ENCODE peak calls at places on chromosomes 13 and 19, in four cellular contexts. One of them, this sample, is unnamed.

GRCh38 chr19:12872941-12873890 is 8.0 kb downstream of the DNASE2 start:
- DNase-seq in T-helper 17 cell: peak
- DNase-seq in stimulated activated CD4-positive, alpha-beta T cell treated with anti-CD3 and anti-CD28 coated beads, TNF-alpha, amount 100 ng/mL, for 4 hours: no peak
- DNase-seq in mammary epithelial cell: peak
- DNase-seq in this sample: peak

GRCh38 chr19:794989-795658 is 2.1 kb upstream of the PTBP1 start:
- DNase-seq in T-helper 17 cell: no peak
- DNase-seq in stimulated activated CD4-positive, alpha-beta T cell treated with anti-CD3 and anti-CD28 coated beads, TNF-alpha, amount 100 ng/mL, for 4 hours: no peak
- DNase-seq in mammary epithelial cell: no peak
- DNase-seq in this sample: no peak

GRCh38 chr19:7931221-7932061 is 5.5 kb upstream of the CTXN1 start:
- DNase-seq in T-helper 17 cell: no peak
- DNase-seq in stimulated activated CD4-positive, alpha-beta T cell treated with anti-CD3 and anti-CD28 coated beads, TNF-alpha, amount 100 ng/mL, for 4 hours: no peak
- DNase-seq in mammary epithelial cell: no peak
- DNase-seq in this sample: no peak

GRCh38 chr13:49023441-49023840 is 47.7 kb downstream of the FNDC3A start:
- DNase-seq in T-helper 17 cell: no peak
- DNase-seq in stimulated activated CD4-positive, alpha-beta T cell treated with anti-CD3 and anti-CD28 coated beads, TNF-alpha, amount 100 ng/mL, for 4 hours: no peak
- DNase-seq in mammary epithelial cell: peak
- DNase-seq in this sample: peak

GRCh38 chr19:18543814-18544475 is 572 bp upstream of the FKBP8 start:
- DNase-seq in T-helper 17 cell: peak
- DNase-seq in stimulated activated CD4-positive, alpha-beta T cell treated with anti-CD3 and anti-CD28 coated beads, TNF-alpha, amount 100 ng/mL, for 4 hours: peak
- DNase-seq in mammary epithelial cell: peak
- DNase-seq in this sample: peak

GRCh38 chr13:20231839-20232555 is at the start of gene GJB6:
- DNase-seq in T-helper 17 cell: no peak
- DNase-seq in stimulated activated CD4-positive, alpha-beta T cell treated with anti-CD3 and anti-CD28 coated beads, TNF-alpha, amount 100 ng/mL, for 4 hours: no peak
- DNase-seq in mammary epithelial cell: peak
- DNase-seq in this sample: no peak

GRCh38 chr13:109412232-109412935 is 374.0 kb downstream of the IRS2 start:
- DNase-seq in T-helper 17 cell: no peak
- DNase-seq in stimulated activated CD4-positive, alpha-beta T cell treated with anti-CD3 and anti-CD28 coated beads, TNF-alpha, amount 100 ng/mL, for 4 hours: no peak
- DNase-seq in mammary epithelial cell: no peak
- DNase-seq in this sample: peak

GRCh38 chr19:13843104-13843921 is 33.6 kb upstream of the NANOS3 start:
- DNase-seq in T-helper 17 cell: no peak
- DNase-seq in stimulated activated CD4-positive, alpha-beta T cell treated with anti-CD3 and anti-CD28 coated beads, TNF-alpha, amount 100 ng/mL, for 4 hours: no peak
- DNase-seq in mammary epithelial cell: peak
- DNase-seq in this sample: peak

GRCh38 chr19:8387688-8388611 is 2.2 kb upstream of the RAB11B start:
- DNase-seq in T-helper 17 cell: no peak
- DNase-seq in stimulated activated CD4-positive, alpha-beta T cell treated with anti-CD3 and anti-CD28 coated beads, TNF-alpha, amount 100 ng/mL, for 4 hours: no peak
- DNase-seq in mammary epithelial cell: no peak
- DNase-seq in this sample: peak

GRCh38 chr13:53126803-53127202 is 98.2 kb downstream of the OLFM4 start:
- DNase-seq in T-helper 17 cell: no peak
- DNase-seq in stimulated activated CD4-positive, alpha-beta T cell treated with anti-CD3 and anti-CD28 coated beads, TNF-alpha, amount 100 ng/mL, for 4 hours: no peak
- DNase-seq in mammary epithelial cell: no peak
- DNase-seq in this sample: no peak

GRCh38 chr19:39929750-39930149 is 4.7 kb downstream of the FCGBP start:
- DNase-seq in T-helper 17 cell: no peak
- DNase-seq in stimulated activated CD4-positive, alpha-beta T cell treated with anti-CD3 and anti-CD28 coated beads, TNF-alpha, amount 100 ng/mL, for 4 hours: no peak
- DNase-seq in mammary epithelial cell: no peak
- DNase-seq in this sample: no peak

GRCh38 chr13:34567558-34567957 is 374.5 kb upstream of the NBEA start:
- DNase-seq in T-helper 17 cell: no peak
- DNase-seq in stimulated activated CD4-positive, alpha-beta T cell treated with anti-CD3 and anti-CD28 coated beads, TNF-alpha, amount 100 ng/mL, for 4 hours: no peak
- DNase-seq in mammary epithelial cell: no peak
- DNase-seq in this sample: no peak

GRCh38 chr13:98476538-98476966 is 100.4 kb downstream of the STK24 start:
- DNase-seq in T-helper 17 cell: peak
- DNase-seq in stimulated activated CD4-positive, alpha-beta T cell treated with anti-CD3 and anti-CD28 coated beads, TNF-alpha, amount 100 ng/mL, for 4 hours: peak
- DNase-seq in mammary epithelial cell: peak
- DNase-seq in this sample: peak

GRCh38 chr13:100209857-100210580 is 121.1 kb downstream of the PCCA start:
- DNase-seq in T-helper 17 cell: no peak
- DNase-seq in stimulated activated CD4-positive, alpha-beta T cell treated with anti-CD3 and anti-CD28 coated beads, TNF-alpha, amount 100 ng/mL, for 4 hours: no peak
- DNase-seq in mammary epithelial cell: peak
- DNase-seq in this sample: peak

GRCh38 chr13:20990910-20991525 is 70.4 kb downstream of the LATS2 start:
- DNase-seq in T-helper 17 cell: no peak
- DNase-seq in stimulated activated CD4-positive, alpha-beta T cell treated with anti-CD3 and anti-CD28 coated beads, TNF-alpha, amount 100 ng/mL, for 4 hours: no peak
- DNase-seq in mammary epithelial cell: no peak
- DNase-seq in this sample: no peak

GRCh38 chr19:3323026-3323425 is 43.4 kb upstream of the NFIC start:
- DNase-seq in T-helper 17 cell: no peak
- DNase-seq in stimulated activated CD4-positive, alpha-beta T cell treated with anti-CD3 and anti-CD28 coated beads, TNF-alpha, amount 100 ng/mL, for 4 hours: no peak
- DNase-seq in mammary epithelial cell: no peak
- DNase-seq in this sample: no peak

GRCh38 chr13:36882829-36883390 is 37.1 kb downstream of the SMAD9 start:
- DNase-seq in T-helper 17 cell: no peak
- DNase-seq in stimulated activated CD4-positive, alpha-beta T cell treated with anti-CD3 and anti-CD28 coated beads, TNF-alpha, amount 100 ng/mL, for 4 hours: no peak
- DNase-seq in mammary epithelial cell: no peak
- DNase-seq in this sample: no peak

GRCh38 chr19:46482645-46483044 is 11.3 kb upstream of the PNMA8A start:
- DNase-seq in T-helper 17 cell: no peak
- DNase-seq in stimulated activated CD4-positive, alpha-beta T cell treated with anti-CD3 and anti-CD28 coated beads, TNF-alpha, amount 100 ng/mL, for 4 hours: no peak
- DNase-seq in mammary epithelial cell: peak
- DNase-seq in this sample: no peak

GRCh38 chr19:57348136-57348535 is 2.9 kb upstream of the ZNF304 start:
- DNase-seq in T-helper 17 cell: no peak
- DNase-seq in stimulated activated CD4-positive, alpha-beta T cell treated with anti-CD3 and anti-CD28 coated beads, TNF-alpha, amount 100 ng/mL, for 4 hours: no peak
- DNase-seq in mammary epithelial cell: peak
- DNase-seq in this sample: no peak

GRCh38 chr19:3413796-3414327 is 47.5 kb downstream of the NFIC start:
- DNase-seq in T-helper 17 cell: no peak
- DNase-seq in stimulated activated CD4-positive, alpha-beta T cell treated with anti-CD3 and anti-CD28 coated beads, TNF-alpha, amount 100 ng/mL, for 4 hours: no peak
- DNase-seq in mammary epithelial cell: no peak
- DNase-seq in this sample: no peak

GRCh38 chr19:8148410-8149231 is 771 bp downstream of the FBN3 start:
- DNase-seq in T-helper 17 cell: no peak
- DNase-seq in stimulated activated CD4-positive, alpha-beta T cell treated with anti-CD3 and anti-CD28 coated beads, TNF-alpha, amount 100 ng/mL, for 4 hours: no peak
- DNase-seq in mammary epithelial cell: no peak
- DNase-seq in this sample: peak

GRCh38 chr19:42286349-42287016 is 15.4 kb upstream of the PRR19 start:
- DNase-seq in T-helper 17 cell: no peak
- DNase-seq in stimulated activated CD4-positive, alpha-beta T cell treated with anti-CD3 and anti-CD28 coated beads, TNF-alpha, amount 100 ng/mL, for 4 hours: no peak
- DNase-seq in mammary epithelial cell: no peak
- DNase-seq in this sample: no peak

GRCh38 chr13:51764184-51765141 is 39.5 kb downstream of the DHRS12 start:
- DNase-seq in T-helper 17 cell: peak
- DNase-seq in stimulated activated CD4-positive, alpha-beta T cell treated with anti-CD3 and anti-CD28 coated beads, TNF-alpha, amount 100 ng/mL, for 4 hours: peak
- DNase-seq in mammary epithelial cell: no peak
- DNase-seq in this sample: peak

GRCh38 chr19:35712910-35713845 is 4.6 kb upstream of the KMT2B start:
- DNase-seq in T-helper 17 cell: no peak
- DNase-seq in stimulated activated CD4-positive, alpha-beta T cell treated with anti-CD3 and anti-CD28 coated beads, TNF-alpha, amount 100 ng/mL, for 4 hours: no peak
- DNase-seq in mammary epithelial cell: no peak
- DNase-seq in this sample: no peak

GRCh38 chr13:38398810-38399493 is 49.3 kb downstream of the UFM1 start:
- DNase-seq in T-helper 17 cell: no peak
- DNase-seq in stimulated activated CD4-positive, alpha-beta T cell treated with anti-CD3 and anti-CD28 coated beads, TNF-alpha, amount 100 ng/mL, for 4 hours: no peak
- DNase-seq in mammary epithelial cell: peak
- DNase-seq in this sample: peak

GRCh38 chr19:48967346-48968178 is 2.5 kb downstream of the FTL start:
- DNase-seq in T-helper 17 cell: no peak
- DNase-seq in stimulated activated CD4-positive, alpha-beta T cell treated with anti-CD3 and anti-CD28 coated beads, TNF-alpha, amount 100 ng/mL, for 4 hours: no peak
- DNase-seq in mammary epithelial cell: no peak
- DNase-seq in this sample: no peak

GRCh38 chr13:36736119-36736726 is 62.4 kb downstream of the SERTM1 start:
- DNase-seq in T-helper 17 cell: no peak
- DNase-seq in stimulated activated CD4-positive, alpha-beta T cell treated with anti-CD3 and anti-CD28 coated beads, TNF-alpha, amount 100 ng/mL, for 4 hours: peak
- DNase-seq in mammary epithelial cell: peak
- DNase-seq in this sample: peak

GRCh38 chr13:112721198-112722104 is 31.6 kb downstream of the ATP11A start:
- DNase-seq in T-helper 17 cell: no peak
- DNase-seq in stimulated activated CD4-positive, alpha-beta T cell treated with anti-CD3 and anti-CD28 coated beads, TNF-alpha, amount 100 ng/mL, for 4 hours: no peak
- DNase-seq in mammary epithelial cell: no peak
- DNase-seq in this sample: no peak

GRCh38 chr19:10766681-10767201 is 48.9 kb downstream of the DNM2 start:
- DNase-seq in T-helper 17 cell: no peak
- DNase-seq in stimulated activated CD4-positive, alpha-beta T cell treated with anti-CD3 and anti-CD28 coated beads, TNF-alpha, amount 100 ng/mL, for 4 hours: no peak
- DNase-seq in mammary epithelial cell: no peak
- DNase-seq in this sample: no peak

GRCh38 chr19:50162988-50163387 is at the start of gene IZUMO2:
- DNase-seq in T-helper 17 cell: no peak
- DNase-seq in stimulated activated CD4-positive, alpha-beta T cell treated with anti-CD3 and anti-CD28 coated beads, TNF-alpha, amount 100 ng/mL, for 4 hours: no peak
- DNase-seq in mammary epithelial cell: no peak
- DNase-seq in this sample: no peak

GRCh38 chr19:50457300-50457699 is 19.0 kb upstream of the EMC10 start:
- DNase-seq in T-helper 17 cell: no peak
- DNase-seq in stimulated activated CD4-positive, alpha-beta T cell treated with anti-CD3 and anti-CD28 coated beads, TNF-alpha, amount 100 ng/mL, for 4 hours: no peak
- DNase-seq in mammary epithelial cell: no peak
- DNase-seq in this sample: no peak

GRCh38 chr19:5775668-5776309 is 8.8 kb downstream of the PRR22 start:
- DNase-seq in T-helper 17 cell: no peak
- DNase-seq in stimulated activated CD4-positive, alpha-beta T cell treated with anti-CD3 and anti-CD28 coated beads, TNF-alpha, amount 100 ng/mL, for 4 hours: no peak
- DNase-seq in mammary epithelial cell: peak
- DNase-seq in this sample: peak

GRCh38 chr19:5916201-5916708 is 2.2 kb downstream of the CAPS start:
- DNase-seq in T-helper 17 cell: no peak
- DNase-seq in stimulated activated CD4-positive, alpha-beta T cell treated with anti-CD3 and anti-CD28 coated beads, TNF-alpha, amount 100 ng/mL, for 4 hours: no peak
- DNase-seq in mammary epithelial cell: no peak
- DNase-seq in this sample: no peak

GRCh38 chr19:40235238-40236025 is 8.9 kb upstream of the CCNP start:
- DNase-seq in T-helper 17 cell: no peak
- DNase-seq in stimulated activated CD4-positive, alpha-beta T cell treated with anti-CD3 and anti-CD28 coated beads, TNF-alpha, amount 100 ng/mL, for 4 hours: no peak
- DNase-seq in mammary epithelial cell: no peak
- DNase-seq in this sample: no peak

GRCh38 chr13:51148223-51148951 is 37.3 kb upstream of the C13orf42 start:
- DNase-seq in T-helper 17 cell: no peak
- DNase-seq in stimulated activated CD4-positive, alpha-beta T cell treated with anti-CD3 and anti-CD28 coated beads, TNF-alpha, amount 100 ng/mL, for 4 hours: no peak
- DNase-seq in mammary epithelial cell: no peak
- DNase-seq in this sample: no peak

GRCh38 chr13:41905600-41906254 is 55.2 kb downstream of the VWA8 start:
- DNase-seq in T-helper 17 cell: no peak
- DNase-seq in stimulated activated CD4-positive, alpha-beta T cell treated with anti-CD3 and anti-CD28 coated beads, TNF-alpha, amount 100 ng/mL, for 4 hours: no peak
- DNase-seq in mammary epithelial cell: peak
- DNase-seq in this sample: peak

This sample was measured in PC-3.